ENCODE peak calls at places on chromosomes 1 and 21, in five cellular contexts. S is ecto neural progenitor cell, G is mucosa of descending colon, H is epithelial cell of esophagus, X is pancreas. Y is an unnamed sample.

GRCh38 chr1:34057751-34058150 is 107.3 kb downstream of the CSMD2 start:
- DNase-seq in S (no peak), G (no peak), H (no peak), X (no peak), Y (no peak)

GRCh38 chr1:206429421-206429820 is 40.9 kb upstream of the IKBKE start:
- DNase-seq in S (no peak), G (no peak), H (no peak), X (no peak), Y (no peak)

GRCh38 chr21:26007911-26008579 is 162.5 kb downstream of the APP start:
- DNase-seq in S (no peak), G (no peak), H (peak; percentile 46), X (no peak), Y (no peak)

GRCh38 chr1:114154146-114154962 is 685 bp upstream of the SYT6 start:
- DNase-seq in S (peak; percentile 73), G (no peak), H (peak; percentile 14), X (no peak), Y (peak; percentile 12)

GRCh38 chr1:162381383-162381782 is at the start of gene C1orf226:
- DNase-seq in S (no peak), G (no peak), H (peak; percentile 88), X (no peak), Y (peak; percentile 80)

GRCh38 chr1:87501738-87502137 is 173.1 kb downstream of the LMO4 start:
- DNase-seq in S (no peak), G (no peak), H (no peak), X (no peak), Y (no peak)

GRCh38 chr1:206464456-206464964 is 5.8 kb upstream of the IKBKE start:
- DNase-seq in S (no peak), G (no peak), H (peak; percentile 77), X (no peak), Y (no peak)

GRCh38 chr1:22140681-22141080 is 2.2 kb downstream of the WNT4 start:
- DNase-seq in S (no peak), G (no peak), H (peak; percentile 74), X (peak; percentile 32), Y (no peak)

GRCh38 chr1:24415334-24415909 is at the start of gene NIPAL3:
- DNase-seq in S (peak; percentile 97), G (peak; percentile 99), H (peak; percentile 100), X (peak; percentile 99), Y (peak; percentile 98)

GRCh38 chr1:26225033-26225831 is 8.8 kb upstream of the CEP85 start:
- DNase-seq in S (peak; percentile 89), G (peak; percentile 82), H (peak; percentile 62), X (peak; percentile 93), Y (no peak)

GRCh38 chr1:218811497-218811896 is 362.2 kb upstream of the LYPLAL1 start:
- DNase-seq in S (no peak), G (no peak), H (no peak), X (no peak), Y (no peak)

GRCh38 chr1:18091660-18092446 is 15.7 kb upstream of the IGSF21 start:
- DNase-seq in S (no peak), G (no peak), H (no peak), X (no peak), Y (peak; percentile 9)

GRCh38 chr1:6870571-6870970 is 85.3 kb downstream of the CAMTA1 start:
- DNase-seq in S (no peak), G (no peak), H (no peak), X (no peak), Y (no peak)

GRCh38 chr1:32101233-32101681 is 6.6 kb upstream of the KPNA6 start:
- DNase-seq in S (no peak), G (no peak), H (no peak), X (no peak), Y (no peak)

GRCh38 chr1:185073725-185074124 is 28.4 kb downstream of the RNF2 start:
- DNase-seq in S (no peak), G (no peak), H (no peak), X (no peak), Y (no peak)

GRCh38 chr1:179128520-179128919 is 46.6 kb downstream of the TOR3A start:
- DNase-seq in S (no peak), G (no peak), H (no peak), X (no peak), Y (no peak)

GRCh38 chr1:200714504-200715187 is 24.0 kb upstream of the CAMSAP2 start:
- DNase-seq in S (no peak), G (no peak), H (no peak), X (no peak), Y (no peak)

GRCh38 chr1:180235077-180235501 is 5.0 kb downstream of the LHX4 start:
- DNase-seq in S (no peak), G (no peak), H (no peak), X (no peak), Y (peak; percentile 32)

GRCh38 chr1:1591452-1591851 is 8.5 kb downstream of the FNDC10 start:
- DNase-seq in S (no peak), G (no peak), H (peak; percentile 33), X (no peak), Y (no peak)

GRCh38 chr1:18557621-18558465 is 72.8 kb upstream of the PAX7 start:
- DNase-seq in S (peak; percentile 80), G (no peak), H (peak; percentile 18), X (peak; percentile 17), Y (peak; percentile 4)

GRCh38 chr1:2595812-2596529 is 9.4 kb downstream of the PRXL2B start:
- DNase-seq in S (peak; percentile 44), G (peak; percentile 40), H (no peak), X (peak; percentile 14), Y (no peak)

GRCh38 chr1:39250460-39251240 is 46.2 kb downstream of the MACF1 start:
- DNase-seq in S (no peak), G (no peak), H (peak; percentile 57), X (no peak), Y (peak; percentile 33)

GRCh38 chr1:150692720-150693119 is 4.2 kb downstream of the GOLPH3L start:
- DNase-seq in S (no peak), G (no peak), H (peak; percentile 7), X (no peak), Y (peak; percentile 47)

GRCh38 chr21:29942033-29942432 is 2.2 kb upstream of the GRIK1 start:
- DNase-seq in S (no peak), G (no peak), H (no peak), X (no peak), Y (no peak)

GRCh38 chr1:206476591-206476990 is 6.3 kb downstream of the IKBKE start:
- DNase-seq in S (no peak), G (no peak), H (no peak), X (no peak), Y (no peak)

GRCh38 chr1:48644190-48644930 is 132.3 kb downstream of the BEND5 start:
- DNase-seq in S (no peak), G (no peak), H (no peak), X (no peak), Y (no peak)